ENCODE peak calls at places on chromosomes 13 and 19, in six cellular contexts. E is HS-5, B is Calu3, S is fibroblast of the aortic adventitia, F is substantia nigra, R is H7. W is an unnamed sample.

GRCh38 chr13:28031220-28031903 is 42.9 kb upstream of the URAD start:
- DNase-seq in F (no peak), S (no peak), B (no peak), R (no peak), E (no peak), W (peak)

GRCh38 chr13:28136916-28137315 is 1.4 kb upstream of the PAN3 start:
- DNase-seq in R (no peak), F (no peak), E (no peak), S (peak), B (no peak), W (no peak)

GRCh38 chr19:40089462-40089861 is 1.3 kb downstream of the ZNF780A start:
- DNase-seq in S (peak), R (no peak), E (no peak), F (no peak), B (peak), W (no peak)

GRCh38 chr13:73325351-73326214 is 266.8 kb downstream of the KLF5 start:
- DNase-seq in B (peak), S (no peak), F (no peak), E (no peak), R (no peak), W (no peak)

GRCh38 chr19:8373867-8374813 is 10.2 kb downstream of the ANGPTL4 start:
- DNase-seq in R (peak), E (no peak), F (no peak), S (no peak), B (no peak), W (no peak)

GRCh38 chr19:46932346-46932745 is 71.5 kb downstream of the ARHGAP35 start:
- DNase-seq in S (peak), R (no peak), F (no peak), B (no peak), E (peak), W (no peak)

GRCh38 chr19:27746691-27747380 is 1466.1 kb downstream of the UQCRFS1 start:
- DNase-seq in S (peak), F (no peak), E (no peak), B (peak), R (peak), W (peak)

GRCh38 chr19:2610637-2611482 is 91.6 kb downstream of the GNG7 start:
- DNase-seq in S (peak), F (peak), R (peak), E (peak), B (peak), W (peak)

GRCh38 chr19:2494084-2494446 is 18.1 kb downstream of the GADD45B start:
- DNase-seq in R (peak), E (no peak), S (peak), B (no peak), F (no peak), W (peak)

GRCh38 chr19:1233361-1233667 is 4.5 kb downstream of the CBARP start:
- DNase-seq in B (no peak), E (no peak), R (no peak), S (no peak), F (no peak), W (no peak)

GRCh38 chr13:53198699-53199098 is 170.1 kb downstream of the OLFM4 start:
- DNase-seq in F (no peak), E (no peak), R (no peak), S (no peak), B (no peak), W (no peak)